ENCODE peak calls at places on chromosomes 4 and X, in four cellular contexts. P is K562, B is GM12878, V is SK-N-SH. A is an unnamed sample.

GRCh38 chrX:989959-990510 is 222.4 kb downstream of the CRLF2 start:
- DNase-seq in P (peak), B (peak), V (no peak), A (peak)

GRCh38 chr4:88087004-88087403 is 71.4 kb downstream of the ABCG2 start:
- DNase-seq in P (no peak), B (no peak), V (no peak), A (no peak)

GRCh38 chrX:13372203-13372980 is 52.5 kb upstream of the ATXN3L start:
- DNase-seq in P (no peak), B (no peak), V (no peak), A (no peak)

GRCh38 chr4:139669335-139669734 is 3.7 kb downstream of the MGST2 start:
- DNase-seq in P (no peak), B (no peak), V (no peak), A (no peak)

GRCh38 chr4:3824521-3825270 is 58.5 kb downstream of the ADRA2C start:
- DNase-seq in P (no peak), B (no peak), V (no peak), A (no peak)

GRCh38 chr4:55887594-55887993 is 34.1 kb downstream of the EXOC1 start:
- DNase-seq in P (no peak), B (no peak), V (no peak), A (no peak)

GRCh38 chr4:155353923-155354540 is 22.7 kb downstream of the MAP9 start:
- DNase-seq in P (peak), B (no peak), V (peak), A (peak)

GRCh38 chr4:95835672-95836071 is 4.2 kb upstream of the PDHA2 start:
- DNase-seq in P (peak), B (no peak), V (peak), A (no peak)

GRCh38 chr4:149291463-149291862 is 524.2 kb downstream of the IQCM start:
- DNase-seq in P (no peak), B (no peak), V (no peak), A (no peak)

GRCh38 chrX:46819136-46819535 is 17.7 kb upstream of the RP2 start:
- DNase-seq in P (no peak), B (no peak), V (no peak), A (peak)

GRCh38 chr4:161132715-161133425 is 1030.9 kb downstream of the FSTL5 start:
- DNase-seq in P (no peak), B (peak), V (no peak), A (no peak)

GRCh38 chrX:16573781-16574180 is 76.2 kb upstream of the S100G start:
- DNase-seq in P (no peak), B (no peak), V (no peak), A (no peak)

GRCh38 chr4:146398896-146399443 is 122.8 kb downstream of the SLC10A7 start:
- DNase-seq in P (no peak), B (no peak), V (peak), A (no peak)

GRCh38 chrX:150574824-150575409 is 6.5 kb downstream of the MTM1 start:
- DNase-seq in P (no peak), B (no peak), V (no peak), A (no peak)

GRCh38 chr4:74583066-74583700 is 138.2 kb downstream of the AREG start:
- DNase-seq in P (no peak), B (no peak), V (no peak), A (no peak)

GRCh38 chrX:126820700-126821420 is 1.3 kb downstream of the PRR32 start:
- DNase-seq in P (no peak), B (no peak), V (no peak), A (no peak)

GRCh38 chrX:12798601-12799000 is 7.4 kb downstream of the PRPS2 start:
- DNase-seq in P (no peak), B (no peak), V (no peak), A (no peak)

GRCh38 chr4:177057191-177057590 is 252.5 kb upstream of the NEIL3 start:
- DNase-seq in P (no peak), B (no peak), V (no peak), A (no peak)

GRCh38 chr4:18394656-18395055 is 373.1 kb upstream of the LCORL start:
- DNase-seq in P (no peak), B (no peak), V (no peak), A (peak)

GRCh38 chr4:178136736-178137345 is 694.6 kb upstream of the AGA start:
- DNase-seq in P (no peak), B (no peak), V (no peak), A (no peak)

GRCh38 chr4:154344686-154345085 is 146.9 kb downstream of the DCHS2 start:
- DNase-seq in P (no peak), B (no peak), V (no peak), A (peak)
- TF ChIP-seq JUND in P (no peak), B (no peak), V (no peak), A (no peak)

GRCh38 chr4:110823251-110823650 is 200.4 kb upstream of the PITX2 start:
- DNase-seq in P (no peak), B (no peak), V (no peak), A (no peak)
- TF ChIP-seq JUND in P (no peak), B (no peak), V (no peak), A (no peak)

GRCh38 chrX:77009691-77010090 is 437.5 kb upstream of the FGF16 start:
- DNase-seq in P (no peak), B (no peak), V (no peak), A (no peak)
- TF ChIP-seq JUND in P (no peak), B (no peak), V (peak), A (no peak)

DNA sequence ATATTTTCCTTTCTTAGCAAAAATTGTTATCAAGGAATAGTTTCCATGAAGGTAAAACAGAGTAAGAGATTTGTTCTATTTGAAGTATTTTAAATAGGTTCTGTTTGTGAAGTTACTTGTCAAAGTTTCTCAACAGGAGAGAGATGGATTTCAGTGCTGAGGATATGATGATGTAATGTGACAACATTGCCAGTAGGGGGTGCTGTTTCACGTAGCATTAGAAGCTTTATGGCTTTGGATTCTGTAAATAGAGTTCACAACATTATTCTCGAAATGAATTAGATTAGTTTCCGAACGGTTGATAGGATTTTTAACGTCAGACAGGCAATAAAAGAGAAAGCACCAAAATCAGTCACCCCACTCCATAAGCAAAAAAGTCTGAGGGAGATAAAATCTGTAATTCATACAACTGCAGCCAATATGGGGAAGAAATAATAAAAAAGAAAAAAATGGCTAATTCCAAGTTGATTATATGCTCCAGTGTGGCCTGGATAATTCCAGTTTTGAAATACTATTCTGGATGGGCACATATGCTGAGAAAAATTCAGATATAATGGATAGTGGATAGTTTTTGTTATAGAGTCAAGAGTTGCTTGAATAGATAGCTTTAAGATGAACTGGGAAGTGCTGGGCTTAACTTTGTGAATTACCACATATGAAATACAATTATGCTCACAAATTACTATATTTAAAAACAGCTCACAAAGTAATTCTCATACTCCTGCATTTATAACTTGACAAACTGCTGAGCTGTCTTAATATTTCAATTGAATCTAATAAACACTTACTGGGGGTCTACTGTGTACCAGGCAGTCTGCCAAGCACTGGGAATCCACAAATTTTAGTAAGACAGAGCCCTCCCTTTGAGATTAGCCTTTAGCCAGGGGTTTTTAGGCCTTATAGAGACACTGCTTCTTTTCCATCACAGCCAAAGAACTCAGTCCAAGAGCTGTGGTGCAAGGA is 109.0 kb downstream of the GPAT3 start:
- DNase-seq in P (peak), B (peak), V (peak), A (no peak)
- TF ChIP-seq JUND in P (peak), B (no peak), V (no peak), A (no peak)

GRCh38 chrX:147494365-147494764 is 417.4 kb upstream of the FMR1 start:
- DNase-seq in P (no peak), B (no peak), V (no peak), A (no peak)

DNA sequence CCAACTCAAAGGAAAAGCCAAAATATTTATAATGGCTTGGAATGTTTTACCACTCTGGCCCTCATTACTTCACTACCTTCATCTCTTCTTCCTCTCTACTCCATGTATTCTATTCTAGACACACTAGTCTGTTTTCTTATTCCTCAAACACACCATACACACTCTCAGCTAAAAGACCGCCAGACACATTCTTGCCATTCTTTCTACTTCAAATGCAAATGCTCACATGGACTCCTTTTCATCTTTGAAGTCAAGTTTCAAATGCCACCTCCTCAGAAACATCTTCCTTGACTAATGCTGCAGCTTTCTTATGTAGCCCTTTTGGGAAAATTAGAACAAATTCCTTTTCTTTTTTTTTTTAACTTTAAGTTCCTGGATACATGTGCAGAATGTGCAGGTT is 412.9 kb upstream of the FMR1 start:
- DNase-seq in P (no peak), B (no peak), V (no peak), A (no peak)
- TF ChIP-seq JUND in P (no peak), B (no peak), V (no peak), A (no peak)

DNA sequence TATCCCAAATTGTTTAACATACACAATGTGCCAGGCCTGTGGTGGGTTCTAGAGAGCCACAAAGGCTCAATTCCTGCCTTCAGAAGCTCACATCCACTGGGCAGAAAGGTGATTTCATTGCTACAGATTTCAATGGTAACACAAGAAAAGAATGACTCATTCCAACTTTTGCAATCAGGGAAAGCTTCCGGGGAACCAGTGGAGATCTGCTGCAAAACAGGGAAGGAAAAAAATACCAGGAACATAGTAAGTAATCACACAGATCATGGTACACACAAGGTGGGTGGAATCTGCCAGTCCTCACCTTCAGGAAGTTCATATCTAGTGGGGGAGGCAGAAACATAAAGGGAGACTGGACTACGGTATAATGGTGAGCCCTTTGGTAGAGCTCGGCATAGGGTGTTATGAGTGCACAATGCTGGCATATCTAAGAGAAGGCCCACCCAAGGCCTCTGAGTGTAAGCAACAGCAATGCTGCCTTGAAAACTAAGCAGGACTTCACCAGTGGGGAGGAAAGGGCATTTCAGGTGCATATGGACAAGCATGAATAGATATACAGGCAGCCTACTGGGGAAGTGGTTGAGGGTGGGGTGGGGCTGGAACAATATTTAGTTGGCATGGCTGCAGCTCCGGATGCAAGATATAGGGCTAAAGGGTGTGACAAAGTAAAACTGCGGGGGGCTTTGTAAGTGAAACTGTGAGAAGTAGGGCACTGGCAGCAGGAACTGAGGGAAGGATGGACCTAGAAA is 24.2 kb downstream of the GPRIN3 start:
- DNase-seq in P (no peak), B (no peak), V (no peak), A (no peak)
- TF ChIP-seq JUND in P (no peak), B (no peak), V (no peak), A (no peak)

GRCh38 chr4:129364747-129365452 is 268.9 kb downstream of the C4orf33 start:
- DNase-seq in P (no peak), B (no peak), V (no peak), A (no peak)
- TF ChIP-seq JUND in P (no peak), B (no peak), V (no peak), A (no peak)

GRCh38 chrX:18828832-18829404 is 121.5 kb downstream of the PPEF1 start:
- DNase-seq in P (peak), B (no peak), V (no peak), A (no peak)

DNA sequence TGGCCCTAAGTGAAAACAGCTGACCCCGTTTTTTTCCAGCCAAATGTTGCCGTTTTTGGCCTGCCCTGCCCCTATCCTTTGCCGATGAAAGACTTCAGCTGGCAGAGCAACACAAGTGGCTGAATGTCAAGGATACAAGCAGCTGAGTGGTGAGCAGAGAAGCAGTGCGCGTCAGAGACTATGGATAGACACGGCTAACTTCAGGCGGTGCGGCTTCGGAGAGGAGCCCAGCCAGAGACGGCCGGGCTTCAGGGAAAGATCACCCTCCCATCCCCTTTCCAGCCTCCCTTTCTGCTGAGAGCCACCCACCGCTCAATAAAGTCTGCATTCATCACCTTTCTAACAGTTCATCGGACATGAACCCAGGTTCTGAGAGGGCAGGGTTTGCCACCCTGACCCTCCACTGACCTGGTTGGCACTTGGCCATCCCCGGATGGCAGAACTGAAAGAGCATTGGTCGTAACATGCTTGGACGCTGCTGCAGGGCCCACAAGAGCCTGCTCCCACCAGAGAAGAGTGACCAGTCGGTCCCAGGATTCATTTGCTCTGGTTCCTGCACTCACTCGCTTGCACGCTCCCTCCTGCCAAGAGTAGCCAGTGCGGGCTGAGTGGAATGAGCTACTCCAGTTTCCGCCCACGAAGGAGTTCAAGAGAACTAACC is 125.8 kb downstream of the PPEF1 start:
- DNase-seq in P (no peak), B (no peak), V (peak), A (no peak)
- TF ChIP-seq JUND in P (no peak), B (no peak), V (no peak), A (no peak)

DNA sequence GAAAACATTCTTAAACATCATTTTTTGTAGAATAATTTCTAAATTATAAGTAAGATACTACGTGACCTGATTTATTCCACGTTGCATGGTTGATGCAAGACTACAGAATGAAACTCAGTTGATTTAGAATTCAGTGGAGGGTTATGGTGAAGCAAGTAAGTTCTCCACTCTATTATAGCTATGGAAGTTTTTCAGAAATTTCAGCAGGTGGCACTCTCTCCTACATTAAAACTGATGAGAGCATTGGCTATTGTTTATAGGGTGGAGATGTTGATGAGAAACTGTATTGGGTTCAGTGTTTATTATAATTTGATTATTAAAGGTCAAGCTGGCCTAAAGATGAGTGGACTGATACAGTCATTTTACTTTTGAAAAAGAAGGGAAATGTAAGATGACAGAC is 88.0 kb downstream of the FNIP2 start:
- DNase-seq in P (no peak), B (no peak), V (peak), A (peak)
- TF ChIP-seq JUND in P (no peak), B (no peak), V (no peak), A (no peak)

GRCh38 chrX:109740076-109740809 is 7.2 kb upstream of the ACSL4 start:
- DNase-seq in P (no peak), B (no peak), V (no peak), A (no peak)
- TF ChIP-seq JUND in P (no peak), B (no peak), V (no peak), A (no peak)

A was measured in T47D.